ENCODE peak calls at places on chromosomes 12 and 14, in eight cellular contexts. R is skeletal muscle cell; G is brain microvascular endothelial cell; B is activated naive CD4-positive, alpha-beta T cell; A is stromal cell of bone marrow; C is HT1080; E is globus pallidus; J is foreskin keratinocyte. D is an unnamed sample.

GRCh38 chr12:57461326-57461903 is 1.8 kb downstream of the GLI1 start:
- DNase-seq in R (no peak), G (no peak), B (peak), A (no peak), C (no peak), E (peak), J (no peak), D (peak)

GRCh38 chr12:131269551-131269950 is 315.8 kb downstream of the ADGRD1 start:
- DNase-seq in R (no peak), G (no peak), B (no peak), A (no peak), C (no peak), E (no peak), J (no peak), D (no peak)

GRCh38 chr12:104652910-104653309 is 196.2 kb downstream of the CHST11 start:
- DNase-seq in R (no peak), G (no peak), B (no peak), A (no peak), C (no peak), E (no peak), J (no peak), D (no peak)

GRCh38 chr14:105485720-105486332 is 860 bp upstream of the CRIP1 start:
- DNase-seq in R (no peak), G (no peak), B (peak), A (no peak), C (no peak), E (no peak), J (no peak), D (no peak)

GRCh38 chr12:9132008-9132535 is 16.4 kb upstream of the A2M start:
- DNase-seq in R (no peak), G (no peak), B (no peak), A (no peak), C (no peak), E (no peak), J (peak), D (peak)

GRCh38 chr12:53227341-53227740 is 4.7 kb downstream of the RARG start:
- DNase-seq in R (no peak), G (no peak), B (no peak), A (no peak), C (no peak), E (no peak), J (no peak), D (no peak)

GRCh38 chr12:85441740-85442139 is 161.7 kb downstream of the ALX1 start:
- DNase-seq in R (no peak), G (peak), B (no peak), A (peak), C (peak), E (no peak), J (no peak), D (peak)

GRCh38 chr12:79822475-79822874 is 112.4 kb downstream of the PPP1R12A start:
- DNase-seq in R (no peak), G (no peak), B (no peak), A (no peak), C (no peak), E (no peak), J (peak), D (no peak)

GRCh38 chr12:58502236-58502635 is 418.1 kb downstream of the LRIG3 start:
- DNase-seq in R (no peak), G (no peak), B (no peak), A (no peak), C (no peak), E (peak), J (no peak), D (peak)